ENCODE peak calls at places on chromosomes 6 and 20, in nine cellular contexts. U is GM23338; J is HFF-Myc; M is GM12865; H is AG10803; G is endothelial cell of umbilical vein; T is fibroblast of mammary gland; X is right lobe of liver; C is CD8-positive, alpha-beta T cell. P is an unnamed sample.

GRCh38 chr6:95593025-95593424 is 15.7 kb downstream of the MANEA start:
- DNase-seq in X (no peak), M (no peak), G (no peak), H (no peak), T (no peak), J (no peak), U (no peak), C (no peak), P (no peak)

GRCh38 chr6:122408697-122409458 is 9.4 kb downstream of the HSF2 start:
- DNase-seq in U (no peak), M (no peak), C (no peak), G (no peak), H (no peak), T (no peak), X (no peak), J (no peak), P (no peak)

GRCh38 chr20:57464642-57465211 is 60.2 kb downstream of the CTCFL start:
- DNase-seq in U (peak; percentile 52), X (peak; percentile 64), T (peak; percentile 32), G (no peak), C (no peak), H (no peak), M (peak; percentile 33), J (no peak), P (no peak)

GRCh38 chr6:143592335-143592734 is 80.8 kb upstream of the FUCA2 start:
- DNase-seq in J (no peak), U (peak; percentile 93), T (peak; percentile 21), M (no peak), C (no peak), X (no peak), H (no peak), G (no peak), P (no peak)

GRCh38 chr20:57397004-57397692 is 6.0 kb downstream of the RBM38 start:
- DNase-seq in H (no peak), M (peak; percentile 36), G (no peak), C (peak; percentile 52), X (peak; percentile 12), J (no peak), T (no peak), U (no peak), P (no peak)

GRCh38 chr6:147528511-147529145 is 20.1 kb downstream of the SAMD5 start:
- DNase-seq in M (no peak), H (no peak), G (peak; percentile 55), J (no peak), C (no peak), X (no peak), T (no peak), U (no peak), P (no peak)

GRCh38 chr6:150876598-150876997 is 11.1 kb downstream of the MTHFD1L start:
- DNase-seq in U (peak; percentile 26), J (no peak), C (no peak), G (no peak), H (peak; percentile 62), M (no peak), X (no peak), T (peak; percentile 27), P (no peak)

GRCh38 chr6:17297261-17298080 is 16.3 kb downstream of the RBM24 start:
- DNase-seq in U (no peak), H (no peak), G (no peak), J (no peak), T (no peak), M (no peak), C (no peak), X (no peak), P (no peak)

DNA sequence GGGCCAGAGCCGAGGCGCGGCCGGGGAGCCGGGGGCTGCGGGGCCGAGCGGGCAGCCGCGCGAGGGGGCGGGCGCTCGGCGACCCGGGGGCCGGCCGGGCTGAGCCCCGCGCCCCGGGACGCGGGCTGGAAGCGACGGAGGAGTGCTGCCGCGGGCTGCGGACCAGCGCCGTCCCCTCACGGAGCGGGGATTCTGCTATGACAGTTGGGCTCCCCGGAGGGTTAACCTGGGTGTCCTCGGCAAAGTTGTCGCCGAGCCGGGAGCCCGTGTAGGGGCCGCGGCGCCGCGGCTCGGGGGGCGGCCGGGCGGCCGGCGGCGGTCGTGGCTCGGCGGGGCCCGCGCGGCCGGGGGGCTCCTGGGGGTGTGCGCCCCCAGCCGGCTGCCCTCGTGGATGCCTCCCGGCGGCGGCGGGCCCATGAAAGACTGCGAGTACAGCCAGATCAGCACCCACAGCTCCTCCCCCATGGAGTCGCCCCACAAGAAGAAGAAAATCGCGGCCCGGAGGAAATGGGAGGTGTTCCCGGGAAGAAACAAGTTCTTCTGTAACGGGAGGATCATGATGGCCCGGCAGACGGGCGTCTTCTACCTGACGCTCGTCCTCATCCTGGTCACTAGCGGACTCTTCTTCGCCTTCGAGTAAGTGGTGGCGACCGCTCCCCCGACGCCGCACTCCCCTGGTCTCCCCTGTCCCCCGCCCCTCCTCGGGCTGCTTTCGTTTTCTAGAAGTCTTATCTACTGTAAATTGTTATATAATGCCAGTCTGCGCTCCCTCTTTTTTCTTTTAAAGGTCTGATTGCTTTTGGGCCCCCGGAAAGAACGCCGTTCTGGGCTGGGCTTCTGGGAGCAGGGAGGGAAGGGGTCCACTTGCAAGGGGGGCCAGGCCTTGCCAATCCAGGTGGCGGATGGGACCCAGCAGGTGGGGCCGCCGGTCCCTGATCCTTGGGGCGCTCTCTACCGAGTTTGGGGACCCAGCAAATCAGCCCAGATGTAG is 936 bp downstream of the ZDHHC14 start:
- DNase-seq in C (peak; percentile 67), G (peak; percentile 70), U (peak; percentile 55), M (peak; percentile 63), X (peak; percentile 74), H (peak; percentile 46), T (peak; percentile 37), J (no peak), P (no peak)
- TF ChIP-seq CTCF in C (no peak), G (no peak), U (no peak), M (peak; percentile 29), X (peak; percentile 17), H (no peak), T (no peak), J (no peak), P (peak; percentile 9)

GRCh38 chr6:159095561-159096095 is 50.8 kb upstream of the TAGAP start:
- DNase-seq in T (no peak), U (no peak), X (no peak), M (no peak), G (no peak), J (no peak), H (no peak), C (no peak), P (no peak)

GRCh38 chr6:159097256-159097655 is 52.5 kb upstream of the TAGAP start:
- DNase-seq in M (no peak), G (no peak), C (peak; percentile 23), J (no peak), X (no peak), U (no peak), H (no peak), T (no peak), P (no peak)

GRCh38 chr6:159093608-159094443 is 49.0 kb upstream of the TAGAP start:
- DNase-seq in X (no peak), H (no peak), G (no peak), J (no peak), U (no peak), C (no peak), M (no peak), T (no peak), P (no peak)

GRCh38 chr6:159092631-159093030 is 47.8 kb upstream of the TAGAP start:
- DNase-seq in U (no peak), M (no peak), H (peak; percentile 5), J (no peak), C (no peak), T (no peak), G (no peak), X (no peak), P (no peak)

DNA sequence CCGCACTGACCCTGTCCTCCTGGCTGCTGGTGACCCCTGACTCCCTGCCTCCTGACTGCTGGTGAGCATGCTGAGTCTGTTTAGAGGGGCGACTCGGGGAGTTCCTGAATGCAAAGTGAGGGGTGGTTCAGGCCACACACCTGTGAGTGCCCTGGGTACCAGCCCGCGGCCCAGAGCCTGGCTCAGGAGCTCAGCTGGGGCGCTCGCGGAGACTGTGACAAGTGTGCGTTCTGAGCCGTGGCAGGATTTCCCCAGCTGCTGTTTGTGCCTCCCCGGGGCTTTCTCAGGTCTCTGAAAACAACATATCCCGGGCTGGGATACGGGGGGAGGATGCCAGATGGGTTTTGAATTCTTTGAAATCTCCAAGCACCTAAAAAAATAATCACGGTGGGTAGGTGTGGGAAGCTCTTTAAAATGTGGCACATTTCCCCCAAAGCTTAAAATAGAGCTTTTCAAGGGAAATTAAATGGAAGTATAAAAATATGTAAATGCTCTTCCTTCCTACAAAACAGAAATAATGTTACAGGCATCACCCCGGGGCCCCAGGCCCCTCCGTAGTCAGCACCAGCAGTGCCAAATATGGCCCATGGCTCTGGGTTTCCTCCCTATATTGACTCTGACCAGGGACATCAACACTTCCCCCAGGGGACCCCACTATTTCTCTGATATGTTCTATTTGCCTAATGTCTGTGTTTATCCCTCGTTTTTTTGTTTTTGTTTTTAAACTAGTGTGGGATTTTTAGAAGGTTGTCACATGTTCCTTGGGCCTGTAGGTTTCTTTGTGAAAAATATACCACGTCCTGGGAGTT is 49.9 kb upstream of the TAGAP start:
- DNase-seq in G (no peak), X (no peak), H (no peak), C (peak; percentile 58), J (no peak), U (no peak), M (peak; percentile 73), T (no peak), P (no peak)
- H3K4me3 ChIP-seq in G (no peak overlapping the region), X (no peak overlapping the region), H (no peak overlapping the region), C (no peak overlapping the region), J (no peak overlapping the region), U (no peak overlapping the region), M (no peak overlapping the region), T (no peak overlapping the region), P (no peak overlapping the region)

GRCh38 chr20:40441771-40442170 is 247.3 kb downstream of the MAFB start:
- DNase-seq in G (no peak), H (no peak), C (no peak), J (no peak), X (no peak), T (no peak), U (no peak), M (no peak), P (no peak)

GRCh38 chr20:40438161-40438835 is 250.7 kb downstream of the MAFB start:
- DNase-seq in C (no peak), U (no peak), T (no peak), H (peak; percentile 36), M (no peak), X (no peak), J (no peak), G (no peak), P (no peak)

GRCh38 chr20:40443731-40444130 is 245.3 kb downstream of the MAFB start:
- DNase-seq in M (no peak), J (no peak), C (no peak), H (no peak), X (no peak), T (no peak), G (no peak), U (no peak), P (no peak)

GRCh38 chr20:40446868-40447267 is 242.2 kb downstream of the MAFB start:
- DNase-seq in U (no peak), G (no peak), T (no peak), M (no peak), C (no peak), X (no peak), H (no peak), J (no peak), P (no peak)

GRCh38 chr20:40442181-40442963 is 246.7 kb downstream of the MAFB start:
- DNase-seq in H (peak; percentile 6), J (no peak), G (no peak), T (peak; percentile 14), U (peak; percentile 67), M (no peak), X (no peak), C (no peak), P (no peak)
- TF ChIP-seq CTCF in H (peak; percentile 24), J (no peak), G (no peak), T (peak; percentile 23), U (peak; percentile 52), M (no peak), X (no peak), C (no peak), P (no peak)

DNA sequence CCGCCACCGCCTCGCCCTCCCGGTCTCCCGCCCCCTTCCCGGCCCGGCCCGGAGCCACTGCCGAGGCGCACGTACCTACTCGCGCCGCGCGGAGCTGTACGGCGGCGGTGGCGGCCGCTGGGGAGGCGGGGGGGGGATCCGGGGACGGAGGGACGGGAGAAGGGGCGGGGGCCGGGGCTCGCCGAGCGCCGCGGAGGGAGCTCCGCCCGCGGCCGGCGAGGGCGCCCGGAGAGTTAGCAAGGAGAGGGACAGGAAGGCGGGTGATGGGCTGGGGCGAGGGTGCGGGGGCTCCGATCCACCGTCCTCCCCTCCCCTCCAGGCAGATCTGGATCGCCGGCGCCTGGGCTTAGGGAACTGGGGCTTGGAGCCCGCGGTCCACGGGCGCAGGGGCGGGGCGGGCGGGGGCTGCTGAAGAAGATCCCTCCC is 548 bp upstream of the TMEM74B start:
- DNase-seq in G (no peak), T (no peak), C (no peak), M (no peak), U (peak; percentile 56), X (no peak), J (no peak), H (no peak), P (no peak)
- H3K4me3 ChIP-seq in G (peak overlapping the region; percentile 45), T (peak overlapping the region; percentile 10), C (no peak overlapping the region), M (peak overlapping the region; percentile 11), U (peak overlapping the region; percentile 64), X (peak overlapping the region; percentile 59), J (no peak overlapping the region), H (peak overlapping the region; percentile 30), P (no peak overlapping the region)

P was measured in GM12864.